ENCODE peak calls at places on chromosomes 6 and 20, in seven cellular contexts. One of them, this sample, is unnamed. For H3K36me3, the result is how much of the 10 kb centered on the place peaks cover.

GRCh38 chr20:33880396-33880795 is 69.2 kb downstream of the CHMP4B start:
- DNase-seq in psoas muscle: no peak
- DNase-seq in ascending aorta: no peak
- DNase-seq in effector memory CD4-positive, alpha-beta T cell: no peak
- DNase-seq in stomach: no peak
- DNase-seq in HepG2: no peak
- DNase-seq in adrenal gland: no peak
- DNase-seq in this sample: no peak

GRCh38 chr6:156622185-156622584 is 155.0 kb upstream of the ARID1B start:
- DNase-seq in psoas muscle: no peak
- DNase-seq in ascending aorta: no peak
- DNase-seq in effector memory CD4-positive, alpha-beta T cell: no peak
- DNase-seq in stomach: no peak
- DNase-seq in HepG2: no peak
- DNase-seq in adrenal gland: no peak
- DNase-seq in this sample: no peak

GRCh38 chr6:133959667-133960368 is 6.8 kb downstream of the TBPL1 start:
- DNase-seq in psoas muscle: no peak
- DNase-seq in ascending aorta: no peak
- DNase-seq in effector memory CD4-positive, alpha-beta T cell: no peak
- DNase-seq in stomach: no peak
- DNase-seq in HepG2: no peak
- DNase-seq in adrenal gland: no peak
- DNase-seq in this sample: peak

GRCh38 chr6:82248233-82248735 is 740 bp upstream of the IBTK start:
- DNase-seq in psoas muscle: no peak
- DNase-seq in ascending aorta: no peak
- DNase-seq in effector memory CD4-positive, alpha-beta T cell: no peak
- DNase-seq in stomach: peak
- DNase-seq in HepG2: peak
- DNase-seq in adrenal gland: peak
- DNase-seq in this sample: peak

GRCh38 chr6:18240230-18240629 is 24.1 kb downstream of the DEK start:
- DNase-seq in psoas muscle: no peak
- DNase-seq in ascending aorta: no peak
- DNase-seq in effector memory CD4-positive, alpha-beta T cell: no peak
- DNase-seq in stomach: no peak
- DNase-seq in HepG2: no peak
- DNase-seq in adrenal gland: no peak
- DNase-seq in this sample: no peak

GRCh38 chr6:55100729-55101128 is 73.6 kb upstream of the HCRTR2 start:
- DNase-seq in psoas muscle: no peak
- DNase-seq in ascending aorta: no peak
- DNase-seq in effector memory CD4-positive, alpha-beta T cell: no peak
- DNase-seq in stomach: no peak
- DNase-seq in HepG2: no peak
- DNase-seq in adrenal gland: no peak
- DNase-seq in this sample: no peak

GRCh38 chr20:8964944-8965562 is 103.8 kb upstream of the PLCB4 start:
- DNase-seq in psoas muscle: no peak
- DNase-seq in ascending aorta: no peak
- DNase-seq in effector memory CD4-positive, alpha-beta T cell: no peak
- DNase-seq in stomach: no peak
- DNase-seq in HepG2: no peak
- DNase-seq in adrenal gland: no peak
- DNase-seq in this sample: no peak

GRCh38 chr20:8062781-8063180 is 43.2 kb upstream of the TMX4 start:
- DNase-seq in psoas muscle: no peak
- DNase-seq in ascending aorta: no peak
- DNase-seq in effector memory CD4-positive, alpha-beta T cell: no peak
- DNase-seq in stomach: no peak
- DNase-seq in HepG2: no peak
- DNase-seq in adrenal gland: no peak
- DNase-seq in this sample: no peak

GRCh38 chr20:5719861-5720401 is 30.3 kb upstream of the SHLD1 start:
- DNase-seq in psoas muscle: no peak
- DNase-seq in ascending aorta: no peak
- DNase-seq in effector memory CD4-positive, alpha-beta T cell: no peak
- DNase-seq in stomach: no peak
- DNase-seq in HepG2: peak
- DNase-seq in adrenal gland: peak
- DNase-seq in this sample: no peak

DNA sequence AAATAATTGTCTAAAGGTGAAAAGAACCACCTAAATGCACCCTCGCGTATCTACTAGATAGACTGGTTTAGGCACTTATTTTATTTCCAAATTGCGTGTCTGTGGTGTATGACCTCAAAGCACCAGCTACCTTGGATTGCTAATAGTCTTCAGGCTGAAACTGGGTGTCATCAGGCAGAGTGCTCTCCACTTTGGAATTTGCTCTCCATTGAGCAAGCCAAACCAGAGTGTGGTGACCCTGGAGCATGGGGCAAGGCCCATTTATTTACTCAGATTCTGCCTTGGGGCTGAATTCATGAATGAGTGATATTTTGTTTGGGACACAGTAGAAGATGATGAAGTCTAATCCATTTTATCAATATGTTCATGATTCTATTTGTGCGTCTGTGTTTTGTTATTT is 812.8 kb upstream of the SLC35B3 start:
- DNase-seq in psoas muscle: no peak
- DNase-seq in ascending aorta: no peak
- DNase-seq in effector memory CD4-positive, alpha-beta T cell: no peak
- DNase-seq in stomach: no peak
- DNase-seq in HepG2: no peak
- DNase-seq in adrenal gland: no peak
- DNase-seq in this sample: no peak
- H3K4me3 ChIP-seq in psoas muscle: no peak
- H3K4me3 ChIP-seq in ascending aorta: no peak
- H3K4me3 ChIP-seq in effector memory CD4-positive, alpha-beta T cell: no peak
- H3K4me3 ChIP-seq in stomach: no peak
- H3K4me3 ChIP-seq in HepG2: no peak
- H3K4me3 ChIP-seq in adrenal gland: no peak
- H3K4me3 ChIP-seq in this sample: no peak

GRCh38 chr20:36491901-36492617 is 49.3 kb upstream of the MYL9 start:
- DNase-seq in psoas muscle: no peak
- DNase-seq in ascending aorta: no peak
- DNase-seq in effector memory CD4-positive, alpha-beta T cell: peak
- DNase-seq in stomach: no peak
- DNase-seq in HepG2: no peak
- DNase-seq in adrenal gland: no peak
- DNase-seq in this sample: peak
- H3K27ac ChIP-seq in psoas muscle: peak
- H3K27ac ChIP-seq in ascending aorta: peak
- H3K27ac ChIP-seq in effector memory CD4-positive, alpha-beta T cell: peak
- H3K27ac ChIP-seq in stomach: peak
- H3K27ac ChIP-seq in HepG2: no peak
- H3K27ac ChIP-seq in adrenal gland: peak
- H3K27ac ChIP-seq in this sample: no peak

GRCh38 chr6:149464411-149464810 is 20.4 kb downstream of the ZC3H12D start:
- DNase-seq in psoas muscle: peak
- DNase-seq in ascending aorta: no peak
- DNase-seq in effector memory CD4-positive, alpha-beta T cell: no peak
- DNase-seq in stomach: no peak
- DNase-seq in HepG2: no peak
- DNase-seq in adrenal gland: no peak
- DNase-seq in this sample: no peak
- H3K36me3 ChIP-seq in psoas muscle: under half
- H3K36me3 ChIP-seq in ascending aorta: under half
- H3K36me3 ChIP-seq in effector memory CD4-positive, alpha-beta T cell: half or more
- H3K36me3 ChIP-seq in stomach: under half
- H3K36me3 ChIP-seq in HepG2: under half
- H3K36me3 ChIP-seq in adrenal gland: under half
- H3K36me3 ChIP-seq in this sample: under half

GRCh38 chr6:32952817-32953739 is at the start of gene HLA-DMA:
- DNase-seq in psoas muscle: peak
- DNase-seq in ascending aorta: peak
- DNase-seq in effector memory CD4-positive, alpha-beta T cell: peak
- DNase-seq in stomach: peak
- DNase-seq in HepG2: peak
- DNase-seq in adrenal gland: peak
- DNase-seq in this sample: peak

GRCh38 chr6:32947552-32948465 is 5.1 kb downstream of the HLA-DMA start:
- DNase-seq in psoas muscle: no peak
- DNase-seq in ascending aorta: no peak
- DNase-seq in effector memory CD4-positive, alpha-beta T cell: no peak
- DNase-seq in stomach: no peak
- DNase-seq in HepG2: peak
- DNase-seq in adrenal gland: peak
- DNase-seq in this sample: peak

GRCh38 chr6:32949113-32949512 is 3.8 kb downstream of the HLA-DMA start:
- DNase-seq in psoas muscle: no peak
- DNase-seq in ascending aorta: no peak
- DNase-seq in effector memory CD4-positive, alpha-beta T cell: no peak
- DNase-seq in stomach: no peak
- DNase-seq in HepG2: no peak
- DNase-seq in adrenal gland: no peak
- DNase-seq in this sample: no peak

GRCh38 chr6:32950010-32950409 is 2.9 kb downstream of the HLA-DMA start:
- DNase-seq in psoas muscle: no peak
- DNase-seq in ascending aorta: no peak
- DNase-seq in effector memory CD4-positive, alpha-beta T cell: no peak
- DNase-seq in stomach: no peak
- DNase-seq in HepG2: no peak
- DNase-seq in adrenal gland: no peak
- DNase-seq in this sample: no peak

DNA sequence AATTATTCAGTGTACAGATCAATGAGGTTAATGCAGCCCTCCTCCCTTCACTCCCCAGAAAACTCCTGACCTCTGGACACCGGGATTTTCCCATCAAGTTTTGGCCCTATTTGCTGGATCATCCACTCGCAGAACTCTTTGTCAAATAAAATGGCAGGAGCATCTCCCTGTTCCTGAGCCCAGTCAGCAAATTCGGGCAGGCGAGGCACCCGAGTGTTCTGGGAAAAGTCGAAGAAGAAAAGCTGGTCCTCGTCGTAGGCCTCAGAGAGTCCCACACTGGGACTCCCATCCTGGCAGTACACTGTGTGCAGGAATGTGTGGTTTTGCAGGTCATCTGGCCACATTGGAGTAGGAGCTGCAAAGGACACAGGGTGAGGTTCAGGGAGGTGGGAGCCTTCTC is 2.4 kb downstream of the HLA-DMA start:
- DNase-seq in psoas muscle: no peak
- DNase-seq in ascending aorta: no peak
- DNase-seq in effector memory CD4-positive, alpha-beta T cell: no peak
- DNase-seq in stomach: no peak
- DNase-seq in HepG2: no peak
- DNase-seq in adrenal gland: no peak
- DNase-seq in this sample: no peak
- H3K4me3 ChIP-seq in psoas muscle: no peak
- H3K4me3 ChIP-seq in ascending aorta: no peak
- H3K4me3 ChIP-seq in effector memory CD4-positive, alpha-beta T cell: no peak
- H3K4me3 ChIP-seq in stomach: peak
- H3K4me3 ChIP-seq in HepG2: no peak
- H3K4me3 ChIP-seq in adrenal gland: no peak
- H3K4me3 ChIP-seq in this sample: no peak

GRCh38 chr6:83429857-83430605 is 820 bp downstream of the ME1 start:
- DNase-seq in psoas muscle: no peak
- DNase-seq in ascending aorta: no peak
- DNase-seq in effector memory CD4-positive, alpha-beta T cell: no peak
- DNase-seq in stomach: peak
- DNase-seq in HepG2: no peak
- DNase-seq in adrenal gland: peak
- DNase-seq in this sample: peak

GRCh38 chr6:83430606-83431544 is at the start of gene ME1:
- DNase-seq in psoas muscle: peak
- DNase-seq in ascending aorta: peak
- DNase-seq in effector memory CD4-positive, alpha-beta T cell: peak
- DNase-seq in stomach: peak
- DNase-seq in HepG2: no peak
- DNase-seq in adrenal gland: peak
- DNase-seq in this sample: peak

GRCh38 chr6:83431545-83432165 is 804 bp upstream of the ME1 start:
- DNase-seq in psoas muscle: no peak
- DNase-seq in ascending aorta: no peak
- DNase-seq in effector memory CD4-positive, alpha-beta T cell: no peak
- DNase-seq in stomach: peak
- DNase-seq in HepG2: no peak
- DNase-seq in adrenal gland: peak
- DNase-seq in this sample: peak

GRCh38 chr6:83429269-83429668 is 1.6 kb downstream of the ME1 start:
- DNase-seq in psoas muscle: no peak
- DNase-seq in ascending aorta: no peak
- DNase-seq in effector memory CD4-positive, alpha-beta T cell: no peak
- DNase-seq in stomach: no peak
- DNase-seq in HepG2: no peak
- DNase-seq in adrenal gland: no peak
- DNase-seq in this sample: no peak

DNA sequence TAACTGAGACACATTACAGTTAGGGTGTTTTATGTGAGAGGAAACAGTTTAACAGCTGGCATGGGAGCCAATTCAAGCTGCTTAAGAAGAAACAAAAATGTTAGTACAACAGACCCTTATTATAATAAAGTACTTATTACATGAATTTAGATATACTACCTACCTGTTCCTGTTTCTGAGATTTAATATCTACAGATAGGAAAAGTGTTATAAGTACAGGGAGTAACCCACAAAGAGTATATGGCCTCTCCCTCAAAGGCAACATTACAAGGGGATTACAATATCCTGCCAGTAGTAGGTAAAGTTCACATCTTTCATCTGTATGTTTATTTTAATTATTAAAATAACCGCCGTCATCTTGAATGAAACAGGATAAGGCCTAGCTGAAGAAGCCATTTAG is 1.8 kb upstream of the ME1 start:
- DNase-seq in psoas muscle: no peak
- DNase-seq in ascending aorta: no peak
- DNase-seq in effector memory CD4-positive, alpha-beta T cell: no peak
- DNase-seq in stomach: no peak
- DNase-seq in HepG2: no peak
- DNase-seq in adrenal gland: no peak
- DNase-seq in this sample: peak
- H3K27ac ChIP-seq in psoas muscle: peak
- H3K27ac ChIP-seq in ascending aorta: no peak
- H3K27ac ChIP-seq in effector memory CD4-positive, alpha-beta T cell: no peak
- H3K27ac ChIP-seq in stomach: peak
- H3K27ac ChIP-seq in HepG2: no peak
- H3K27ac ChIP-seq in adrenal gland: no peak
- H3K27ac ChIP-seq in this sample: peak